ENCODE peak calls at places on chromosomes 4 and X, in nine cellular contexts. A is NCI-H2029; Z is HuH-7.5; W is stimulated activated CD8-positive, alpha-beta memory T cell treated with anti-CD3 and anti-CD28 coated beads, Interleukin-15, amount 100 ng/mL, for 1 hour; Q is glomerular endothelial cell; U is cardiac muscle cell; B is iris pigment epithelial cell; F is COR-L47; N is foreskin fibroblast. M is an unnamed sample.

GRCh38 chrX:11722304-11722703 is 35.7 kb upstream of the MSL3 start:
- DNase-seq in Q (no peak), B (no peak), U (no peak), N (no peak), F (no peak), W (no peak), Z (no peak), A (no peak), M (no peak)

GRCh38 chr4:24392613-24393012 is 191.7 kb downstream of the DHX15 start:
- DNase-seq in N (no peak), A (no peak), F (no peak), W (no peak), U (no peak), B (no peak), Q (no peak), Z (no peak), M (no peak)

GRCh38 chr4:182242793-182243192 is 409 bp upstream of the TENM3 start:
- DNase-seq in B (peak), W (no peak), N (no peak), A (no peak), U (no peak), Q (no peak), Z (no peak), F (no peak), M (no peak)

GRCh38 chrX:36609653-36610585 is 398.2 kb upstream of the FAM47C start:
- DNase-seq in A (no peak), W (no peak), F (no peak), B (no peak), U (no peak), Z (no peak), Q (no peak), N (no peak), M (no peak)

GRCh38 chr4:78870056-78870455 is 69.2 kb downstream of the PAQR3 start:
- DNase-seq in B (no peak), Z (no peak), W (no peak), U (no peak), Q (no peak), F (no peak), N (no peak), A (no peak), M (no peak)

GRCh38 chrX:117458243-117458968 is 658.2 kb downstream of the KLHL13 start:
- DNase-seq in W (no peak), Q (no peak), U (no peak), Z (no peak), N (no peak), B (no peak), F (no peak), A (no peak), M (no peak)

GRCh38 chrX:73818200-73819116 is 255.5 kb downstream of the CHIC1 start:
- DNase-seq in F (no peak), U (no peak), Z (no peak), A (no peak), W (no peak), B (no peak), Q (no peak), N (no peak), M (no peak)

GRCh38 chr4:81504685-81505598 is 33.2 kb upstream of the RASGEF1B start:
- DNase-seq in F (no peak), Z (no peak), B (no peak), U (no peak), W (peak), N (no peak), Q (no peak), A (no peak), M (peak)

GRCh38 chr4:88533088-88533790 is 9.7 kb upstream of the PYURF start:
- DNase-seq in B (peak), Q (no peak), U (no peak), Z (no peak), F (no peak), A (no peak), N (peak), W (no peak), M (no peak)

GRCh38 chr4:13548059-13548983 is 4.0 kb upstream of the NKX3-2 start:
- DNase-seq in U (no peak), F (peak), B (no peak), A (no peak), W (no peak), N (no peak), Q (no peak), Z (peak), M (no peak)

GRCh38 chrX:148501121-148502066 is 977 bp downstream of the AFF2 start:
- DNase-seq in B (no peak), U (peak), W (no peak), Q (no peak), A (no peak), F (no peak), Z (peak), N (no peak), M (peak)

GRCh38 chrX:27964432-27964831 is 16.8 kb downstream of the DCAF8L1 start:
- DNase-seq in B (peak), N (no peak), Q (no peak), F (no peak), Z (no peak), A (no peak), U (no peak), W (no peak), M (no peak)

GRCh38 chr4:166324321-166324720 is 451.3 kb downstream of the TLL1 start:
- DNase-seq in B (peak), U (peak), N (peak), W (no peak), A (no peak), F (peak), Z (no peak), Q (peak), M (no peak)

GRCh38 chr4:163922302-163922701 is 427.8 kb downstream of the TMA16 start:
- DNase-seq in Q (no peak), Z (no peak), N (no peak), A (no peak), W (no peak), U (no peak), B (peak), F (no peak), M (no peak)

GRCh38 chr4:81723927-81724587 is 252.3 kb upstream of the RASGEF1B start:
- DNase-seq in A (peak), N (no peak), U (no peak), B (peak), F (peak), Z (no peak), Q (no peak), W (no peak), M (no peak)

GRCh38 chr4:187157380-187157958 is 433.8 kb upstream of the FAT1 start:
- DNase-seq in Z (no peak), B (no peak), F (no peak), N (no peak), Q (no peak), U (no peak), W (no peak), A (no peak), M (no peak)

GRCh38 chr4:146637853-146638800 is 566 bp upstream of the POU4F2 start:
- DNase-seq in Z (no peak), Q (no peak), A (no peak), B (no peak), U (peak), F (peak), N (no peak), W (no peak), M (no peak)

GRCh38 chr4:61428950-61429349 is 228.8 kb downstream of the ADGRL3 start:
- DNase-seq in Q (no peak), A (no peak), B (no peak), U (no peak), Z (peak), W (no peak), N (no peak), F (peak), M (no peak)

GRCh38 chr4:121484633-121485032 is 103.8 kb upstream of the QRFPR start:
- DNase-seq in B (peak), Q (no peak), N (peak), Z (no peak), W (no peak), U (peak), F (peak), A (no peak), M (peak)

GRCh38 chr4:54614094-54614493 is 43.7 kb upstream of the KIT start:
- DNase-seq in B (no peak), U (no peak), Z (no peak), Q (no peak), F (no peak), A (no peak), N (no peak), W (no peak), M (no peak)

M was measured in activated naive CD8-positive, alpha-beta T cell treated with anti-CD3 and anti-CD28 coated beads for 36 hours.